ENCODE peak calls at places on chromosomes 1 and 21, in five cellular contexts. B is mesothelial cell of epicardium, D is kidney epithelial cell, A is colonic mucosa, L is left ventricle myocardium inferior. C is an unnamed sample.

GRCh38 chr1:1024421-1025415 is 4.8 kb downstream of the AGRN start:
- DNase-seq in D (no peak), B (peak), A (no peak), L (no peak), C (no peak)

GRCh38 chr1:68143633-68144032 is 88.7 kb downstream of the WLS start:
- DNase-seq in D (no peak), L (no peak), B (no peak), A (no peak), C (no peak)

GRCh38 chr21:40049031-40049958 is 182.1 kb downstream of the PCP4 start:
- DNase-seq in A (no peak), D (peak), B (no peak), L (no peak), C (no peak)

GRCh38 chr1:117883620-117884019 is 45.8 kb downstream of the GDAP2 start:
- DNase-seq in A (no peak), D (no peak), L (no peak), B (no peak), C (no peak)

GRCh38 chr1:224325959-224326358 is 4.0 kb downstream of the NVL start:
- DNase-seq in L (no peak), D (no peak), B (no peak), A (no peak), C (no peak)

GRCh38 chr1:216310776-216311175 is 112.5 kb downstream of the USH2A start:
- DNase-seq in L (no peak), A (peak), B (no peak), D (no peak), C (no peak)

GRCh38 chr1:58249729-58250586 is 296.6 kb downstream of the OMA1 start:
- DNase-seq in B (peak), D (no peak), A (no peak), L (peak), C (no peak)

GRCh38 chr1:212167098-212167497 is 118.1 kb upstream of the PPP2R5A start:
- DNase-seq in A (no peak), D (no peak), B (no peak), L (peak), C (no peak)

GRCh38 chr1:203520315-203520714 is 26.4 kb downstream of the OPTC start:
- DNase-seq in B (no peak), A (no peak), L (no peak), D (no peak), C (peak)

GRCh38 chr1:15965228-15965767 is 10.6 kb downstream of the ZBTB17 start:
- DNase-seq in D (no peak), L (no peak), B (no peak), A (no peak), C (no peak)

GRCh38 chr1:38013027-38013588 is 574 bp downstream of the UTP11 start:
- DNase-seq in A (no peak), D (no peak), B (no peak), L (no peak), C (no peak)

GRCh38 chr1:38009841-38010180 is 2.7 kb upstream of the UTP11 start:
- DNase-seq in L (no peak), B (no peak), A (no peak), D (no peak), C (no peak)

GRCh38 chr1:38005195-38006007 is at the start of gene FHL3:
- DNase-seq in A (no peak), D (no peak), L (peak), B (peak), C (no peak)

GRCh38 chr1:38006008-38006828 is 904 bp upstream of the FHL3 start:
- DNase-seq in L (peak), A (no peak), B (no peak), D (no peak), C (no peak)

DNA sequence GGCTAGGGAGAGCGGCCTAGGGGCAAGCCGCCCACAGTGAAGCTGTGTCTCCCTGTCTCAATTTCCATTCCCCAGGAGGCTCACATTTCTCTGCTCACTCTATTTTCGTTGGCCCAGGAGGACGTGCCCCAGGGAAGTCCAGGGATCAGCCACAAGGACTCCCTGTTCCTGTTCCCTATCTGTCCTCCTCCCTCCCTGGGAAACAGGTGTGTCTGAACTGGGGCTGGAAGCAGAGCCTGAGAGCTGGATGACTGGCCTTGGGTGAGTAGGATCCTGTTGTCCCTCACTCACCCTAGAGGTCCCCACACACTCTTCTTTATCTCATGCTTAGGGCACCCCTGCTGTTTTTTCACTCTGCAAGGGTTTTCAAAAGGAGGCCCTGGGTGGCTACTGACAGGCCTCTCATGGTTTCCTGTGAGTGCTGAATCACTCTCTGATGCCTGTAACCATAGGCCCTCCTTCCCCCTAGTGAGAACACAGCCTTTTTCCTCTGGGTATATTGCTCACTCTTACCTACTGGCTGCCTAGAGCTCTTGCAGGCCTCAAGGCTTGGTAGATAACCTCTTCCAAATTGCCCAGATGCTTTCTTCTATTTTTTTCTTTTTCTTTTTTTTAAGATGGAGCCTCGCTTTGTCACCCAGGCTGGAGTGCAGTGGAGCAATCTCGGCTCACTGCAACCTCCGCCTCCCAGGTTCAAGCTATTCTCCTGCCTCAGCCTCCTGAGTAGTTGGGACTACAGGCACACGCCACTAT is 3.3 kb upstream of the UTP11 start:
- DNase-seq in D (no peak), B (no peak), A (no peak), L (no peak), C (peak)
- TF ChIP-seq CTCF in D (no peak), B (no peak), A (no peak), L (no peak), C (no peak)

GRCh38 chr1:234393190-234393589 is 19.9 kb downstream of the COA6 start:
- DNase-seq in L (no peak), B (no peak), D (no peak), A (no peak), C (no peak)
- TF ChIP-seq CTCF in L (no peak), B (no peak), D (no peak), A (no peak), C (no peak)

GRCh38 chr1:150235852-150236613 is at the start of gene ANP32E:
- DNase-seq in A (peak), L (peak), B (peak), D (peak), C (peak)
- TF ChIP-seq CTCF in A (no peak), L (peak), B (no peak), D (no peak), C (no peak)

GRCh38 chr1:165063181-165063955 is 293.1 kb downstream of the LMX1A start:
- DNase-seq in A (no peak), D (no peak), B (no peak), L (no peak), C (no peak)

GRCh38 chr1:165056914-165057313 is 299.6 kb downstream of the LMX1A start:
- DNase-seq in A (no peak), B (no peak), L (no peak), D (no peak), C (no peak)

GRCh38 chr1:165057956-165058355 is 298.6 kb downstream of the LMX1A start:
- DNase-seq in A (no peak), L (no peak), B (no peak), D (no peak), C (no peak)

GRCh38 chr1:165062346-165062745 is 294.2 kb downstream of the LMX1A start:
- DNase-seq in B (no peak), A (no peak), D (no peak), L (no peak), C (no peak)

DNA sequence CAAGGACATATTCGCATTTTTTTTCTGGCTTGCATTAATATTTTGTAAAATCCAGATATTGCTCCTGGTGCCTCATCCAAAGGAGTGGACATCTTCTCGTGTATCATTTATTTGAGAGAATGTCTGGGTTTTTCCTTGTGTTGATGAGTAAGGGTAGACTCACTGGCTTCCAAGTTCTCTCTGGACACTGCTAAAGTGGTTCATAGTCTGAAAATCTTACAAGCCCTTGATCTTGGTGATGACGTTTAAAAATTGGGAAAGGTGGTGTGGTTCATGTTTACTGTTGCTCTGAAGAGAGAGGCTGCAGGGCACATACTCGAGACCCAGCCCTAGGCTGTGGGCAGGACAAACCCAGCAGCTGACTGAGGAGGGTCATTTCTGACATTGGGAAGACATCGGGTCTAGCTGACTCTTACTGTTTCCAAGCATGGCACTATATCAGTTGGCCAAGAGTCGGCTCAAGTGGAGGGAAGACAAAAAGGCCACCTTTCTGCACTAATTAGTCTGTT is 296.2 kb downstream of the LMX1A start:
- DNase-seq in A (no peak), D (no peak), B (no peak), L (no peak), C (no peak)
- TF ChIP-seq CTCF in A (no peak), D (no peak), B (no peak), L (no peak), C (no peak)

GRCh38 chr1:115330480-115331013 is 7.5 kb downstream of the NGF start:
- DNase-seq in A (no peak), D (peak), L (no peak), B (no peak), C (no peak)
- TF ChIP-seq CTCF in A (no peak), D (peak), L (no peak), B (no peak), C (no peak)

GRCh38 chr21:15894596-15894995 is 164.8 kb downstream of the USP25 start:
- DNase-seq in A (no peak), L (no peak), D (no peak), B (no peak), C (no peak)
- TF ChIP-seq CTCF in A (peak), L (peak), D (peak), B (peak), C (peak)

GRCh38 chr1:3707939-3708328 is 44.3 kb upstream of the CCDC27 start:
- DNase-seq in B (no peak), A (no peak), D (no peak), L (no peak), C (no peak)

GRCh38 chr1:3707298-3707938 is 44.8 kb upstream of the CCDC27 start:
- DNase-seq in D (no peak), A (no peak), B (no peak), L (no peak), C (no peak)

GRCh38 chr1:3706651-3707297 is 45.5 kb upstream of the CCDC27 start:
- DNase-seq in A (no peak), D (no peak), L (no peak), B (no peak), C (no peak)

GRCh38 chr1:3710251-3710650 is 42.0 kb upstream of the CCDC27 start:
- DNase-seq in D (no peak), B (no peak), A (no peak), L (no peak), C (no peak)

GRCh38 chr1:3708696-3709246 is 43.5 kb upstream of the CCDC27 start:
- DNase-seq in B (no peak), D (no peak), L (no peak), A (no peak), C (no peak)
- TF ChIP-seq CTCF in B (no peak), D (no peak), L (no peak), A (no peak), C (no peak)

GRCh38 chr21:42276526-42277154 is 38.6 kb downstream of the TFF3 start:
- DNase-seq in D (no peak), L (no peak), A (no peak), B (no peak), C (no peak)
- TF ChIP-seq CTCF in D (no peak), L (peak), A (no peak), B (no peak), C (no peak)

DNA sequence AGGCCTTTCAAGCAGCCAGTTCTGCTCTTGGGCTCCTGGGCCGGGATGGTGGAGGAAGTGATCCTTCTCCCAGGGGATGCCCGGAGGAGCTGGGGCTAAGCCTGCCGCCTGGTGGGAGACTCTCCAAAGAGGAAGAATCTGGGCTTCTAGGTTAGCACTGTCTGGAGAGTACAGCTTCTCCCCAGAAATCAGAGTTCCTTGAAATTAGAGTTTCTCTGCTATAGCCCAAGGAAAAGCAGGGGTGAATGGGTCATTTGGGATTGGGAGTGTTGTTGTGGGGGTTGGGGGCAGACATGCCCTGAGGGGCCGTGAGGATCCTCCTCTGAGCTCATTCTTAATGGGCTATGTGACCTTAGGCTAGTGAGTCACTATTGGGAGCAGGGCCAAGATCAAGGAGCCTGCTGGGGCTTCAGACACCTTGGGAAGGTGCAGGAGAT is 6.5 kb downstream of the LGR6 start:
- DNase-seq in D (no peak), B (no peak), L (no peak), A (peak), C (no peak)
- TF ChIP-seq CTCF in D (no peak), B (no peak), L (no peak), A (no peak), C (no peak)

C was measured in CD14-positive monocyte.